ENCODE peak calls at places on chromosomes 7 and 10, in four cellular contexts. W, Q, O and X are unnamed samples.
A peak's percentile ranks its signal among the peaks of the same experiment; 100 is the strongest.

GRCh38 chr10:70289739-70290138 is 5.9 kb upstream of the NPFFR1 start:
- DNase-seq in W (no peak), Q (no peak), O (no peak), X (no peak)

GRCh38 chr10:13734151-13734550 is 147.4 kb downstream of the PRPF18 start:
- DNase-seq in O (no peak), W (no peak), Q (no peak), X (no peak)

GRCh38 chr7:142478479-142479220 is 220.8 kb upstream of the PRSS58 start:
- DNase-seq in W (peak; percentile 52), O (peak; percentile 34), Q (no peak), X (peak; percentile 45)

GRCh38 chr7:94052398-94053180 is 48.4 kb upstream of the BET1 start:
- DNase-seq in Q (no peak), W (no peak), O (no peak), X (peak; percentile 68)

GRCh38 chr7:73725703-73726466 is 6.4 kb upstream of the STX1A start:
- DNase-seq in O (peak; percentile 73), W (peak; percentile 45), Q (peak; percentile 89), X (peak; percentile 43)

GRCh38 chr10:129711261-129711660 is 244.2 kb downstream of the MGMT start:
- DNase-seq in O (no peak), W (no peak), Q (no peak), X (no peak)

GRCh38 chr7:93889261-93889660 is 1.3 kb downstream of the TFPI2 start:
- DNase-seq in O (peak; percentile 28), Q (no peak), W (peak; percentile 67), X (peak; percentile 67)

GRCh38 chr7:155918720-155919399 is 106.6 kb upstream of the SHH start:
- DNase-seq in O (peak; percentile 93), W (peak; percentile 90), Q (no peak), X (peak; percentile 94)

GRCh38 chr7:2633538-2634264 is 1.9 kb downstream of the TTYH3 start:
- DNase-seq in W (peak; percentile 91), Q (no peak), O (peak; percentile 77), X (peak; percentile 83)

GRCh38 chr10:22672594-22673392 is 41.6 kb downstream of the PIP4K2A start:
- DNase-seq in W (no peak), Q (no peak), O (no peak), X (no peak)

GRCh38 chr7:130154501-130155317 is 50.5 kb downstream of the TMEM209 start:
- DNase-seq in O (no peak), W (no peak), Q (no peak), X (no peak)

GRCh38 chr7:131722371-131722770 is 165.9 kb upstream of the PODXL start:
- DNase-seq in Q (no peak), O (no peak), W (no peak), X (no peak)

GRCh38 chr10:106991084-106991483 is 173.4 kb downstream of the SORCS1 start:
- DNase-seq in W (no peak), Q (no peak), O (no peak), X (no peak)

GRCh38 chr7:77887567-77887966 is 89.0 kb downstream of the PHTF2 start:
- DNase-seq in O (peak; percentile 40), Q (no peak), W (peak; percentile 77), X (peak; percentile 78)

GRCh38 chr10:88389456-88389855 is 193.7 kb downstream of the RNLS start:
- DNase-seq in W (peak; percentile 10), O (peak; percentile 46), Q (no peak), X (peak; percentile 62)

GRCh38 chr10:70347321-70347720 is 35.1 kb downstream of the LRRC20 start:
- DNase-seq in O (no peak), Q (no peak), W (no peak), X (no peak)

GRCh38 chr10:12397931-12398330 is 48.6 kb downstream of the CAMK1D start:
- DNase-seq in O (no peak), Q (no peak), W (no peak), X (no peak)

GRCh38 chr7:103065666-103066065 is 8.9 kb downstream of the FBXL13 start:
- DNase-seq in O (no peak), Q (no peak), W (no peak), X (no peak)

GRCh38 chr10:43727935-43728334 is 79.3 kb upstream of the ZNF32 start:
- DNase-seq in W (no peak), O (no peak), Q (no peak), X (no peak)

GRCh38 chr10:66717221-66717981 is 208.4 kb upstream of the LRRTM3 start:
- DNase-seq in W (no peak), O (peak; percentile 1), Q (no peak), X (peak; percentile 58)

GRCh38 chr10:24949616-24950015 is 2.8 kb downstream of the PRTFDC1 start:
- DNase-seq in Q (no peak), W (no peak), O (no peak), X (no peak)

GRCh38 chr7:155198901-155199845 is 98.5 kb upstream of the INSIG1 start:
- DNase-seq in W (peak; percentile 94), O (peak; percentile 90), Q (no peak), X (peak; percentile 97)

GRCh38 chr7:88480901-88481300 is 174.2 kb upstream of the STEAP4 start:
- DNase-seq in W (no peak), Q (no peak), O (no peak), X (peak; percentile 70)

GRCh38 chr7:98760201-98760651 is 109.6 kb downstream of the TMEM130 start:
- DNase-seq in Q (no peak), O (no peak), W (no peak), X (peak; percentile 7)

GRCh38 chr7:157568785-157569584 is 232.2 kb downstream of the DNAJB6 start:
- DNase-seq in W (no peak), Q (peak; percentile 35), O (no peak), X (peak; percentile 4)

GRCh38 chr10:110989016-110989415 is 69.6 kb downstream of the SHOC2 start:
- DNase-seq in Q (no peak), O (no peak), W (no peak), X (peak; percentile 31)

GRCh38 chr7:142303650-142304049 is 45.8 kb upstream of the PRSS58 start:
- DNase-seq in Q (no peak), W (no peak), O (no peak), X (no peak)

GRCh38 chr7:106216517-106217088 is 68.2 kb downstream of the NAMPT start:
- DNase-seq in O (peak; percentile 84), W (peak; percentile 94), Q (no peak), X (peak; percentile 98)

GRCh38 chr10:82908751-82909150 is 1033.8 kb downstream of the NRG3 start:
- DNase-seq in W (no peak), Q (no peak), O (no peak), X (no peak)